ENCODE peak calls at places on chromosome 3, in six cellular contexts. One of them, this sample, is unnamed. For H3K9me3 and H3K4me1, the result is how much of the 10 kb centered on the place peaks cover.

GRCh38 chr3:9111349-9112265 is 137.8 kb downstream of the SRGAP3 start:
- DNase-seq in tibial artery: peak
- DNase-seq in PC-9: no peak
- DNase-seq in A549: no peak
- DNase-seq in left lung: peak
- DNase-seq in mammary epithelial cell: no peak
- DNase-seq in this sample: no peak

GRCh38 chr3:264394-265156 is 68.0 kb downstream of the CHL1 start:
- DNase-seq in mammary epithelial cell: peak
- DNase-seq in left lung: no peak
- DNase-seq in tibial artery: no peak
- DNase-seq in A549: peak
- DNase-seq in PC-9: peak
- DNase-seq in this sample: no peak

GRCh38 chr3:138089091-138089490 is 26.3 kb downstream of the DZIP1L start:
- DNase-seq in A549: peak
- DNase-seq in PC-9: peak
- DNase-seq in mammary epithelial cell: peak
- DNase-seq in left lung: no peak
- DNase-seq in tibial artery: no peak
- DNase-seq in this sample: no peak

GRCh38 chr3:23650371-23651140 is 155.2 kb upstream of the UBE2E1 start:
- DNase-seq in A549: peak
- DNase-seq in mammary epithelial cell: peak
- DNase-seq in PC-9: peak
- DNase-seq in tibial artery: no peak
- DNase-seq in left lung: no peak
- DNase-seq in this sample: no peak

GRCh38 chr3:170220871-170221270 is 1.4 kb upstream of the PRKCI start:
- DNase-seq in tibial artery: no peak
- DNase-seq in mammary epithelial cell: no peak
- DNase-seq in left lung: no peak
- DNase-seq in PC-9: no peak
- DNase-seq in A549: no peak
- DNase-seq in this sample: no peak

GRCh38 chr3:82053236-82053635 is 291.8 kb upstream of the GBE1 start:
- DNase-seq in PC-9: no peak
- DNase-seq in A549: no peak
- DNase-seq in tibial artery: no peak
- DNase-seq in left lung: no peak
- DNase-seq in mammary epithelial cell: no peak
- DNase-seq in this sample: no peak

GRCh38 chr3:63193647-63194046 is 84.5 kb upstream of the SYNPR start:
- DNase-seq in left lung: no peak
- DNase-seq in A549: no peak
- DNase-seq in PC-9: no peak
- DNase-seq in tibial artery: no peak
- DNase-seq in mammary epithelial cell: peak
- DNase-seq in this sample: no peak

GRCh38 chr3:188153498-188153948 is 434 bp upstream of the LPP start:
- DNase-seq in A549: peak
- DNase-seq in PC-9: peak
- DNase-seq in tibial artery: peak
- DNase-seq in left lung: peak
- DNase-seq in mammary epithelial cell: peak
- DNase-seq in this sample: peak

GRCh38 chr3:98551754-98552153 is 20.0 kb downstream of the GPR15 start:
- DNase-seq in PC-9: no peak
- DNase-seq in left lung: no peak
- DNase-seq in mammary epithelial cell: no peak
- DNase-seq in tibial artery: no peak
- DNase-seq in A549: no peak
- DNase-seq in this sample: no peak

GRCh38 chr3:98553751-98554150 is 22.0 kb downstream of the GPR15 start:
- DNase-seq in left lung: no peak
- DNase-seq in mammary epithelial cell: no peak
- DNase-seq in PC-9: no peak
- DNase-seq in A549: no peak
- DNase-seq in tibial artery: no peak
- DNase-seq in this sample: no peak

GRCh38 chr3:98553021-98553563 is 21.3 kb downstream of the GPR15 start:
- DNase-seq in A549: no peak
- DNase-seq in left lung: no peak
- DNase-seq in mammary epithelial cell: no peak
- DNase-seq in tibial artery: no peak
- DNase-seq in PC-9: no peak
- DNase-seq in this sample: no peak

GRCh38 chr3:98550833-98551232 is 19.1 kb downstream of the GPR15 start:
- DNase-seq in left lung: no peak
- DNase-seq in mammary epithelial cell: no peak
- DNase-seq in PC-9: peak
- DNase-seq in A549: no peak
- DNase-seq in tibial artery: no peak
- DNase-seq in this sample: no peak

DNA sequence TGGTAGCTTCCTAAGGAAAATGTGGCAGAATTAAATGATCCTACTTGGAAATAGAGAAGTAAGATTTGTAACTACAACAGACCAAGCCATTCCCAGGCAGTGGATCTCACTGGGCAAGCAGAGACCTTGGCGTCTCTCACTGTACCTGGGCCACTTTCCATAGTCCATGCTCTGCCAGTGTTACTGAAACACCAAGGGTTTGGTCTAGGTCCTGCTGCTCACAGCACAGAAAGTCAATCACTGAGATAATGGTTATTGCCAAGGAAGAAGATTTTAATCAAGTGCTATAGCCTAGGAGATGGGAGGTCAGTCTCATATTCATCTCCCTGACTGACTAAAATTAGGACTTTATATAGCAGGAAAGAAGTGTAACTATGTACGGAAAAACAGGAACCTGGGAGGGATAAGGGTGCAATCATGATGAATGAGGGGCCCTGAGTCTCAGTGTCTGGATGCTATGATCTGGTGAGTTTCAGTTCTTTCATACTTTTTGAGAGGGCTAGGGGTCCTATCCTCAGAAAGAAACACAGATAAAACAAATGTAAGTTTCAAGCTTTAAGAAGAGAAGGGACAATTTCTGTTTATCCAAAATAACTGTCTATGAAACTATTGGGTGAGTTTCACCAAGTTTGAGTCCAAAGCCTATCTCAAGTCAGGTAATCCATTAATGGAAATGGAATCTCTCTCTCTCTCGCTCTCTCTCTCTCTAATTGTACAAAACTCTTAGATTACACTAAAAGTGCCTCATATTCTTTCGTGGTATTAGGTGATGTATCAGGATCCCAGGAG is 20.6 kb downstream of the GPR15 start:
- DNase-seq in mammary epithelial cell: no peak
- DNase-seq in tibial artery: no peak
- DNase-seq in A549: no peak
- DNase-seq in PC-9: no peak
- DNase-seq in left lung: no peak
- DNase-seq in this sample: no peak
- H3K4me3 ChIP-seq in mammary epithelial cell: no peak
- H3K4me3 ChIP-seq in tibial artery: no peak
- H3K4me3 ChIP-seq in A549: no peak
- H3K4me3 ChIP-seq in PC-9: no peak
- H3K4me3 ChIP-seq in left lung: no peak
- H3K4me3 ChIP-seq in this sample: no peak

GRCh38 chr3:24830230-24831152 is 335.8 kb upstream of the THRB start:
- DNase-seq in left lung: no peak
- DNase-seq in mammary epithelial cell: no peak
- DNase-seq in A549: no peak
- DNase-seq in PC-9: no peak
- DNase-seq in tibial artery: peak
- DNase-seq in this sample: no peak
- H3K9me3 ChIP-seq in left lung: under half
- H3K9me3 ChIP-seq in mammary epithelial cell: under half
- H3K9me3 ChIP-seq in A549: under half
- H3K9me3 ChIP-seq in PC-9: under half
- H3K9me3 ChIP-seq in tibial artery: under half
- H3K9me3 ChIP-seq in this sample: under half

DNA sequence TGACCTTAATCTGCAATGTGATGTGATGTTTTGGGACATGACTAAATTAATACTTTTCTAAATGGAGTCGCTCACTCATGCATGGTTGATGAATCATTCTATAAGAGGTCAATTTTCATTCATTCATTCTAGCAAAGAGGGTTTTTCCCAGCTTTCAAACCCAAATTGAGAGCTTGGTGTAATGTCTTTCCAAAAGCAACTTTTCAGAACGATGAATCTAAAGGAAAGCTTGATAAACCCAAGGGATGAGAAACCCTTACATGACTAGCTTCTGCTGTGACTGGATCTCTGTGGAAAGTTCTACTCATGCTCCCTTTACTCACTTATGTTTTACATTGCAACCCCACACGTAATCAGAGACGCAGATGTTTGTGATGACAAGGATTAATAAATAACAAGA is 47.7 kb downstream of the PDZRN3 start:
- DNase-seq in PC-9: no peak
- DNase-seq in left lung: no peak
- DNase-seq in tibial artery: no peak
- DNase-seq in mammary epithelial cell: peak
- DNase-seq in A549: no peak
- DNase-seq in this sample: no peak
- H3K4me1 ChIP-seq in PC-9: under half
- H3K4me1 ChIP-seq in left lung: under half
- H3K4me1 ChIP-seq in tibial artery: under half
- H3K4me1 ChIP-seq in mammary epithelial cell: under half
- H3K4me1 ChIP-seq in A549: under half
- H3K4me1 ChIP-seq in this sample: under half

GRCh38 chr3:147408180-147409105 is 722 bp upstream of the ZIC1 start:
- DNase-seq in PC-9: no peak
- DNase-seq in mammary epithelial cell: no peak
- DNase-seq in left lung: no peak
- DNase-seq in tibial artery: no peak
- DNase-seq in A549: no peak
- DNase-seq in this sample: no peak

GRCh38 chr3:147410518-147411234 is 1.5 kb downstream of the ZIC1 start:
- DNase-seq in A549: peak
- DNase-seq in mammary epithelial cell: no peak
- DNase-seq in tibial artery: no peak
- DNase-seq in PC-9: no peak
- DNase-seq in left lung: no peak
- DNase-seq in this sample: no peak

GRCh38 chr3:147411235-147411607 is 2.1 kb downstream of the ZIC1 start:
- DNase-seq in mammary epithelial cell: no peak
- DNase-seq in tibial artery: no peak
- DNase-seq in left lung: no peak
- DNase-seq in PC-9: no peak
- DNase-seq in A549: no peak
- DNase-seq in this sample: no peak

GRCh38 chr3:147410126-147410517 is 957 bp downstream of the ZIC1 start:
- DNase-seq in mammary epithelial cell: no peak
- DNase-seq in PC-9: no peak
- DNase-seq in tibial artery: no peak
- DNase-seq in left lung: no peak
- DNase-seq in A549: no peak
- DNase-seq in this sample: no peak

DNA sequence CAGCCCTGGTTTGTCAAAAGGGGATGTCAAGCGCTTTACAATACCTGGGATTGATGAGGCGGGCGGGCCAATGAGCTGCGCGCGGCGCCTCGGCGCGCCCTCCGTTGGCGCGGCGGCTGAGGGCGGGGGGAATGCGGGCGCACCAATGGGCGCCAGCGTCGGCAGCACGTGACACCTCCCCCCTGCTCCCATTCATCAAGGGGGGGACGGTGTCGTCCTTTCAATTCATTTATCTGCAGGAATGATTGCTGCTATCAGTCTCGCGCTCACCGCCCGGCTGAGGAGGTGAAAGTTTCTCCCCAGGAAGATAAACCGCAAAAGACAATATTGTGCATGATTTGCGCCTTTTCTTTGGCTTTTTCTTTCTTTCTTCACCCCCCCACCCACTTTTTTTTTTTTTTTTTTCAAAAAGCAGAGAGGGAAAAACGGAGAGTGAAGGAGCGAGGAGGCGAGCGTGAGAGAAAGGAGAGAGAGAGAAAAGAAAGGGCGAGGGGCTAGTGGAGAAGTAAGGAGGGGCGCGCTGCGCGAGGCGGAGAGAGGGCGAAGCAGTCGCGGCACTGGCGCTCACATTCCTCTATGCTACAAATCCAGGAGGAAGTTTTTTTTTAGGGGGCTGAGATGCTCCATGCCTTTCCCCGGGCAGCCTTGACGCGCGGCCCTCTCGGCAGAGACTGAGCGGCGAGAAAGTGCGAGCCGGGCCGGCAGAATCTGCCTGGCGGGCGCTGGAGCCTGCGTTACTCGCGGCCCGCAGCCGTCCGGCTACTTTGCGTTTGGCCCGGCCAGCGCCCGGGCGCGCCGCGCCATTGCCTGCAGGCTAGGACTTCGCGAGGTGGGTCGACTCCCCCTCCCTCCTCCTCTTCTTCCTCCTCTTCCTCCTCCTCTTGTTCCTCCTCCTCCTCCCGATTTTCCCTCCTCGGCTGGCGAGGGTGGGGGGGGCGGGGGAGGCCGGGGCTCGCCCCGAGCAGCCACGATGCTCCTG is at the start of gene ZIC1:
- DNase-seq in mammary epithelial cell: no peak
- DNase-seq in PC-9: no peak
- DNase-seq in left lung: no peak
- DNase-seq in tibial artery: no peak
- DNase-seq in A549: no peak
- DNase-seq in this sample: no peak
- H3K4me3 ChIP-seq in mammary epithelial cell: no peak
- H3K4me3 ChIP-seq in PC-9: no peak
- H3K4me3 ChIP-seq in left lung: no peak
- H3K4me3 ChIP-seq in tibial artery: peak
- H3K4me3 ChIP-seq in A549: no peak
- H3K4me3 ChIP-seq in this sample: peak

GRCh38 chr3:19455546-19455945 is 307.2 kb downstream of the KCNH8 start:
- DNase-seq in left lung: no peak
- DNase-seq in tibial artery: no peak
- DNase-seq in A549: no peak
- DNase-seq in mammary epithelial cell: no peak
- DNase-seq in PC-9: no peak
- DNase-seq in this sample: no peak

GRCh38 chr3:19457449-19457848 is 309.1 kb downstream of the KCNH8 start:
- DNase-seq in A549: no peak
- DNase-seq in tibial artery: no peak
- DNase-seq in left lung: no peak
- DNase-seq in PC-9: no peak
- DNase-seq in mammary epithelial cell: peak
- DNase-seq in this sample: no peak
- H3K9me3 ChIP-seq in A549: under half
- H3K9me3 ChIP-seq in tibial artery: under half
- H3K9me3 ChIP-seq in left lung: under half
- H3K9me3 ChIP-seq in PC-9: under half
- H3K9me3 ChIP-seq in mammary epithelial cell: under half
- H3K9me3 ChIP-seq in this sample: under half

GRCh38 chr3:122920986-122921385 is 106.6 kb downstream of the SEMA5B start:
- DNase-seq in left lung: no peak
- DNase-seq in tibial artery: no peak
- DNase-seq in mammary epithelial cell: no peak
- DNase-seq in PC-9: no peak
- DNase-seq in A549: no peak
- DNase-seq in this sample: no peak
- H3K4me1 ChIP-seq in left lung: under half
- H3K4me1 ChIP-seq in tibial artery: under half
- H3K4me1 ChIP-seq in mammary epithelial cell: under half
- H3K4me1 ChIP-seq in PC-9: under half
- H3K4me1 ChIP-seq in A549: under half
- H3K4me1 ChIP-seq in this sample: under half

This sample was measured in Peyer's patch.